ENCODE peak calls at places on chromosomes 5 and 9, in four cellular contexts. A, S, V and C are unnamed samples.

GRCh38 chr9:16950051-16950450 is 79.6 kb upstream of the BNC2 start:
- DNase-seq in A (no peak), S (no peak), V (no peak), C (no peak)

GRCh38 chr5:96245401-96246091 is 187.5 kb downstream of the PCSK1 start:
- DNase-seq in A (peak), S (no peak), V (no peak), C (no peak)

GRCh38 chr9:113682297-113682771 is 193.8 kb upstream of the ZNF618 start:
- DNase-seq in A (peak), S (peak), V (peak), C (peak)

GRCh38 chr5:116652903-116653302 is 78.3 kb upstream of the SEMA6A start:
- DNase-seq in A (peak), S (no peak), V (no peak), C (no peak)

GRCh38 chr5:72392326-72392733 is 72.2 kb downstream of the PTCD2 start:
- DNase-seq in A (no peak), S (peak), V (no peak), C (no peak)

GRCh38 chr5:176716320-176716719 is 69.0 kb downstream of the TSPAN17 start:
- DNase-seq in A (no peak), S (no peak), V (no peak), C (peak)

GRCh38 chr5:124411089-124411488 is 335.4 kb downstream of the ZNF608 start:
- DNase-seq in A (no peak), S (no peak), V (peak), C (no peak)

GRCh38 chr5:159581502-159582249 is 251.4 kb upstream of the IL12B start:
- DNase-seq in A (no peak), S (no peak), V (no peak), C (no peak)

GRCh38 chr9:29514862-29515261 is 1941.6 kb upstream of the C9orf72 start:
- DNase-seq in A (no peak), S (no peak), V (no peak), C (no peak)

GRCh38 chr5:65121880-65122436 is 353.2 kb downstream of the CWC27 start:
- DNase-seq in A (no peak), S (no peak), V (no peak), C (no peak)

GRCh38 chr5:88555658-88556057 is 287.0 kb upstream of the TMEM161B start:
- DNase-seq in A (no peak), S (no peak), V (no peak), C (no peak)

GRCh38 chr5:162334944-162335343 is 267.4 kb downstream of the GABRG2 start:
- DNase-seq in A (no peak), S (no peak), V (no peak), C (no peak)

GRCh38 chr5:626850-627249 is 14.7 kb downstream of the CEP72 start:
- DNase-seq in A (no peak), S (no peak), V (no peak), C (no peak)

GRCh38 chr9:112569186-112569585 is 82.6 kb downstream of the KIAA1958 start:
- DNase-seq in A (no peak), S (no peak), V (no peak), C (no peak)

GRCh38 chr9:25857167-25857566 is 178.9 kb upstream of the TUSC1 start:
- DNase-seq in A (no peak), S (no peak), V (no peak), C (no peak)

GRCh38 chr9:88390371-88390990 is 2.2 kb downstream of the SPIN1 start:
- DNase-seq in A (no peak), S (no peak), V (no peak), C (no peak)

GRCh38 chr5:1110930-1111726 is 735 bp downstream of the SLC12A7 start:
- DNase-seq in A (no peak), S (peak), V (peak), C (peak)

GRCh38 chr5:177429248-177430045 is 3.0 kb downstream of the GRK6 start:
- DNase-seq in A (no peak), S (peak), V (no peak), C (no peak)

GRCh38 chr5:179969110-179969509 is 61.4 kb upstream of the TBC1D9B start:
- DNase-seq in A (no peak), S (no peak), V (no peak), C (no peak)

GRCh38 chr5:110536120-110537115 is 190.1 kb downstream of the TMEM232 start:
- DNase-seq in A (no peak), S (no peak), V (no peak), C (no peak)

GRCh38 chr9:109795613-109796012 is 15.6 kb downstream of the PALM2AKAP2 start:
- DNase-seq in A (no peak), S (no peak), V (no peak), C (no peak)
- TF ChIP-seq POLR2A in A (no peak), S (no peak), V (no peak), C (no peak)

DNA sequence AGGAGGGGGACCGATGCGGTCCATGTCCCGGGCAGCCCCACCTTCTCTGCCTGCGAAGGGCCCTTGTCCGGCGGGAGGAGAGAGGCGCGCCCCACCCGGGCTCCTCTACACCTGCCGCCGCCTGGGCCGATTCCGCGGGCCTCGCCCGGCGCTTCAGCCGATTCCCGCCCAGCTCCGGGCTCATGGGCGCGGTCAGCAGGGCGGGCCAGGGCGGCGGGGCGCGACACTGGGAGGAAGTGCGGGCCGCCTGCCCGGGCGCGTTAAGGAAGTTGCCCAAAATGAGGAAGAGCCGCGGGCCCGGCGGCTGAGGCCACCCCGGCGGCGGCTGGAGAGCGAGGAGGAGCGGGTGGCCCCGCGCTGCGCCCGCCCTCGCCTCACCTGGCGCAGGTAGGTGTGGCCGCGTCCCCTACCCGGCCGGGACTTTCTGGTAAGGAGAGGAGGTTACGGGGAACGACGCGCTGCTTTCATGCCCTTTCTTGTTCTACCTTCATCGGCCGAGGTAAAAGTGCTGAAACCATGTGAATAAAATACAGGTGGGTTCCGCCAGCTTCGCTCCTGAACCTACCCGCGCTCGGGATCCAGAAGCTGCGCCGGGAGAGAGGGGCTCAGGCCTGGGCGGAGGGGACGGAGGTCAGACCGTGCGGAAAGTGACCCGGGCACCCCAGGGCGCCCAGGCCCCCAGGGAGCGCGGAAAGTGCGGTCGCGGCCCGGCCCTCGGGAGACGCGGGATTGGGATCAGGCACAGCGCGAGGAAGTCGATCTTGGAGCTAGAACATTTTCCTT is at the start of gene SYK:
- DNase-seq in A (no peak), S (peak), V (no peak), C (peak)
- TF ChIP-seq POLR2A in A (no peak), S (no peak), V (no peak), C (peak)

DNA sequence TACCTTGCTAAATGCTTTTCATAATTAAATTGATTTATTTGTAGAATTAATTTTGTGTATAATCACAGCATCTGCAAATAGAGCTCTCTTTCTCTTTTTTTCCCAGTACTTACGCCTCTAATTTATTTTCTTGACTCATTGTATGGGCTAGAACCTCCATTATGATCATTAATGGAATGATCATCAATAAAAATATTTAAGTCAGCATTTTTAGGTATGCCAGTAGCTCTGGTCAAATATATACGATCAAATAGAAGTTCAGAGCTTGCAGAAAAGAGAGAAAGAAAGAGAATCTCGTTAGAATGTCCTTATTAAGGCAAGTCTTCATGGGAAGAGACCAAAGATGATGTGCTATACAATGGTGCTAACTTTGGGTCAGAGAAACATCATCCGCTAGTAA is 202.6 kb downstream of the TLR4 start:
- DNase-seq in A (no peak), S (no peak), V (no peak), C (no peak)
- TF ChIP-seq POLR2A in A (no peak), S (no peak), V (no peak), C (no peak)

GRCh38 chr9:124771021-124771866 is at the start of gene NR6A1:
- DNase-seq in A (peak), S (peak), V (peak), C (peak)
- TF ChIP-seq POLR2A in A (peak), S (peak), V (no peak), C (no peak)

GRCh38 chr5:5363045-5363444 is 59.4 kb upstream of the ICE1 start:
- DNase-seq in A (peak), S (no peak), V (no peak), C (no peak)
- TF ChIP-seq POLR2A in A (no peak), S (no peak), V (no peak), C (no peak)

GRCh38 chr9:93678199-93679019 is 102.0 kb downstream of the PHF2 start:
- DNase-seq in A (no peak), S (peak), V (no peak), C (no peak)
- TF ChIP-seq POLR2A in A (no peak), S (no peak), V (no peak), C (no peak)

DNA sequence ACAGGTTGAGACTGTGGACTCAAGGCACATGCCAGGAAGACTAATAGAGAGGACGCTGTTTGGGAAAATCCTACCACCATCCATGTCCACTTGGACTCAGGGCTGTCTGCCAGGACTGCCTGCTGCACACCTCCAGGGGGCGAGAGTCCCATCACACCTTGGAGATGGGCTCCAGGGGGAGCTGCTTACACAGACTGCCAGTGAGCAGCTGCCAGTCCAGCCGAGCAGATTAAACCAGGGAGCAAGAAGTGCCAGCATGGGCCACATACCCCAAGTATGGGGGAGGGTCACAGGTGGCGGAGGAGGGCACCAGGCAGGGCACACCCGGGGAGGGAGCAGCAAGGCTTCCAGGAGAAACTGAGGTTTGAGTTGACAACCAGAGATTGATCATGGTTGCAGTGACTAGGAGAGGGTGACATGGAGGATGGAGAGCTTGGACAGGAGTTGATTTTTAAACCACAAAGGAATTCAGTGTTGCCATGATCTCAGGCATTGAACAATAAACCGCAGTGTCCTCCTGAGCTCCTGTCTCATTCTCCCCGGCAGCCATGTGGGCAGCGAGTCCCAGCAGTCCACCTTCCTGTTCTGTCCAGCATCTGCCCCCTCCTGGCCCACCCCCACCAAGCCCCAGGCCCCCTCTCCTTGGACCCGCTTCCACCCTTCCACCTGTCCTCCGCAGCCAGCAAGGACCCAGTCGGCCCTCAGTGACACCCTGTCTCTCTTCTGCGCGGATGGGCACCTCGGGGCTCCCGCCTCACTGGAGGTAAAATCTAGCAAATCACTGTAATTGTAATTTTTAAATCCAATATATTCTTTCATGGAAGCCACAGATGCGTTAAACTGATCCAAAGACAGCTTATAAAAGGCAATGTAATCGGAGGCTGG is 3.1 kb upstream of the VAV2 start:
- DNase-seq in A (peak), S (no peak), V (no peak), C (no peak)
- TF ChIP-seq POLR2A in A (no peak), S (no peak), V (no peak), C (no peak)